ENCODE peak calls at places on chromosomes 2 and 18, in four cellular contexts. N is upper lobe of left lung, I is sigmoid colon, P is IMR-90. Q is an unnamed sample.

GRCh38 chr2:86368181-86368824 is 30.9 kb upstream of the REEP1 start:
- DNase-seq in I (no peak), N (peak), P (peak), Q (peak)

GRCh38 chr2:119856469-119856901 is 96.8 kb downstream of the PTPN4 start:
- DNase-seq in I (no peak), N (no peak), P (no peak), Q (no peak)

GRCh38 chr2:113117594-113118262 is 9.7 kb upstream of the IL1RN start:
- DNase-seq in I (no peak), P (peak), N (peak), Q (peak)

GRCh38 chr2:219748673-219749570 is 121.5 kb downstream of the SLC4A3 start:
- DNase-seq in I (no peak), P (no peak), N (no peak), Q (no peak)

GRCh38 chr2:109213646-109214417 is 84.8 kb downstream of the SH3RF3 start:
- DNase-seq in P (peak), I (peak), N (peak), Q (peak)

GRCh38 chr18:3508576-3509559 is 58.9 kb downstream of the TGIF1 start:
- DNase-seq in P (no peak), N (no peak), I (no peak), Q (no peak)

GRCh38 chr2:171434671-171434980 is 600 bp downstream of the DCAF17 start:
- DNase-seq in N (no peak), I (peak), P (no peak), Q (no peak)

GRCh38 chr2:225814554-225814953 is 415.0 kb downstream of the NYAP2 start:
- DNase-seq in N (no peak), I (no peak), P (no peak), Q (no peak)

GRCh38 chr2:104658149-104658839 is 195.6 kb upstream of the POU3F3 start:
- DNase-seq in N (peak), P (no peak), I (no peak), Q (no peak)

DNA sequence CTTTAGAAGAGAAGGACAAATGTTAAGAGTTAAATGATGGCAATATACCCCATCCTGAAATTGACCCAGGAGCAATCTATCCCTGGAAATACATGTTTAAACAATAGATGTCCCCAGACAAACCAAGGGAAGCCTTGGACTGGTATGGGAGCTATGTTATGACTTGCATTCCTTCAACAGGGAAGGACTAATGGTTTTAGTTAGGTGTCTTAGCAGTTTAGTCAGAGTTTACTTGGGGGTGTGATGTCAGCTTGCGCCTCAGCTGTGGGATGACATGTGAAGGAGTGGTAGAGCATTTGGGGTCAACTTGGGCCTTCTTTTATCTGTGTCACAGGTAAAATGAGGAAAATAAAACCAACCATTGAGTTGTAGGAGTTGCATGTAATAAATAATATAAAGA is 36.8 kb downstream of the SPC25 start:
- DNase-seq in N (no peak), P (no peak), I (no peak), Q (no peak)
- TF ChIP-seq POLR2A in N (no peak), P (no peak), I (no peak), Q (no peak)

DNA sequence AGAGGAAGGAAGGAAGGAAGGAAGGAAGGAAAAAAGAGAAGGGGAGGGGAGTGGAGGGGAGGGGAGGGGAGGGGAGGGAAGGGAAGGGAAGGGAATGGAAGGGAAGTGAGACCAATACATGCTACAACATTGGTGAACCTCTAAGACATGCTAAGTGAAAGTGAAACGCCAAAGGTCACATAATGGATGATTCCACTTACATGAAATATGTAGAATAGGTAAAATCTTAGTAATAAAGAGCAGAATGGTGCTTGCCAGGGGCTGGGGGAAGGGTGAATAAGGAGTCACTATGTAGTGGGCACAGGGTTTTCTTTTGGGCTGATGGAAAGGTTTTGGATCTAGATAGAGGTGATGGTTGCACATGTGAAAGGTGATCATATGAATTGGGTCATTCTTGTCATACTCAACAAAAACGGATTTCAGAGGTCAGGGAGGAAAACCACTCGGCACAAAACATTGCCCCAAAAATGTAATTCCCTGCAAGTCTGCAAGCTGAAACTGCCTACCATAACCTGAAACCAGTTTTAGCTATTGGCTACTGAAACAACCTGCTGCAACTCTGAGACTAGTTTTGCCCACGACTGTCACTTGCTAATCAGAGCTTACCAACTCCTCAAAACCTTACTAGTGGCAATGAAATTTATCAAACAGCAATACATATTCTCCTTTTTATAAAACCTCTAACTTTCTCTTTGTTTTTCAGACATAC is 59.2 kb downstream of the CCDC141 start:
- DNase-seq in P (no peak), I (no peak), N (no peak), Q (no peak)
- H3K4me3 ChIP-seq in P (no peak), I (no peak), N (no peak), Q (no peak)

DNA sequence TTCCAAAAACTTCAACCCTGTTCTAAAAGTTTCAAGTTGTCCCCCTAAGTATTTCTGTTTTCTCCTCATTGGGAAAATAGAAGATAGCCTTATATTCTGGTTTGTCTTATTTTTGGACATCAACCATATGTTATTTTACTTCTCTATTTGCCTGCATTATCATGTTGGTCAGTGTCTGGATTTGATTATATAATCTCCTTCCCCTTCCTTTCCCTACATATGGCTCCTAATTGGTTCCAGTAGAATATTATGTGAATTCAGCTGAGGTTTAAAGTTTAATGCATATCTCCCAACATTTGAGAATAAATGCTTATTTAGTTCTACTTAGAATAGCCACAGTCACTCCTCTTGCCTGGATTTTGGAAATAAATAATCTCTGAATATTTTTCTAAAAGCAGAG is 66.9 kb downstream of the OXER1 start:
- DNase-seq in N (no peak), P (no peak), I (no peak), Q (no peak)
- H3K27ac ChIP-seq in N (no peak), P (no peak), I (no peak), Q (no peak)

DNA sequence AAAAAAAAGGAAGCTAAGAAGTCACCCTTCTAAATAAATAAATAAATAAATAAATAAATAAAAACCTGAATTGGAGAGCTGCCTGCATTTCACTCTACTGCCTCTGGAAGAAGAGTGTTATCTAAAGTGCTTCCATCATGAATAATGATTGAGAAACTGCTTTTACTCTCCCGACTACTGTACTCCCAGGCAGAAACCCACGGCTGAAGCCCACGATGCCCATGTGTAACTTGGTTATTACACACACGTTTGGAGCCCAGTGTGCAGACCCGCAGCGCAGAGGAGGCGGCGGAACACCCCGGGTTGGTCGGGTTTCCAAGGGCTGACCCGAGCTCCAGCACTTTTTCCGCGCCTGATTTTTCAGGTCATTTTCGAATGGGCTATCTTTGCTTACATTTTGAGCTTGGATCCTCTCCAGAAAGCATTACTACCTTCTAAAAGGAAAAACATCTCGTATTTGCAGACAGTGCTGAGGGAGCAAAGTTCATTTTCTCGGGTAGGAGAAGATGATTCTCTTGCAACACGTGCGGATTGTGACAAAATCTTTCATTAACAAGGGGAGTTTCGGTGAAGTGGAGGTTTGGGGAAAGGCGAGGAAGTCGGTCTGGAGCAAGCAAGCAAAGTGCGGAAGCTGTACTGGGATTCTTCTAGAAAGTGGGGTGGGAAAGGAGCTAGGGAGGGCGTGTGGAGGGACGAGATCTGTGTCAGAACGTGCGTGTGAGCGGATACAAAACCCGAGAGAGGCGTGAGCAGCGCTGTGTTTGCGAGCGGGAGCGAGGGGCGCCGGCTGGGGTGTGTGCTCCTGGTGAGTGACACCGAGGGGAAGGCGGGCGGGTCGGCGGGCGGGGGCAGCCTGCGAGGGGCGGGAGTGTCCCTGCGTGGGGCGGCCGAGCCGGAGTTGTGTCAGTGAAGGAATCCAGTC is at the start of gene SPATS2L:
- DNase-seq in P (peak), I (peak), N (peak), Q (peak)
- TF ChIP-seq POLR2A in P (peak), I (peak), N (peak), Q (peak)

GRCh38 chr2:1709970-1710560 is 34.2 kb downstream of the PXDN start:
- DNase-seq in P (no peak), I (peak), N (no peak), Q (no peak)

GRCh38 chr2:1708476-1709334 is 35.6 kb downstream of the PXDN start:
- DNase-seq in N (no peak), P (peak), I (peak), Q (no peak)

GRCh38 chr2:1705557-1706076 is 38.7 kb downstream of the PXDN start:
- DNase-seq in I (peak), N (no peak), P (no peak), Q (no peak)

GRCh38 chr2:1709335-1709605 is 35.0 kb downstream of the PXDN start:
- DNase-seq in I (peak), N (no peak), P (no peak), Q (no peak)

DNA sequence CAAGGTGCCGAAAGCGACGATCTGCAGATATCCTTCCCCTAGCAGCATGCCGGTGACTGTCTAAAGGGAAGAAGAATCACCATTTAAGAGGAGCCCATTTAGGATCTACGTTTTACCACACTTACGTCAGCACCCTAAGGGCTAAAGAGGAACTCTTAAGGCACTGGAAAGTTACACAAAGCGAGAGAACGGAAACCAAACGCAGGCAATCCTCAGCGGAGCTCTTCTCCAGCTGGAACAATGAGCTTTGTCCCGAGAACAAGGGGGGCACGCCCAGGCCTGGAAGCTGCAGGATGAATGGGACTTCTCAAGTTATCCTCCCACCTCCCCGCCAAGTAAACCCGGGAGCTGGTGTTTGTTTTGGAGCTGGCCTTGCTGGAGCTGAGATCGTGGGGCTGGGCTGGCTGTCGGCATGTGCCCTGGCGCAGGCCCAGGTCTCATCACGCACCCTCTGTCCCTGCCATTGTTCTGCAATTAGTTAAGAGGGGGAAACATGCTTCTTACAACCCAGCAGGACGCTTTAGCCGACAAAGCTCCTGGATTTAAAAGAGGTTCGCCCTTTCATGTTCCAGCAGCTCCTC is 36.5 kb downstream of the PXDN start:
- DNase-seq in I (peak), N (peak), P (peak), Q (no peak)
- H3K4me3 ChIP-seq in I (no peak), N (peak), P (no peak), Q (no peak)

Q was measured in Peyer's patch.